ENCODE peak calls at places on chromosome 22, in seven cellular contexts. One of them, this sample, is unnamed.

GRCh38 chr22:25741692-25742626 is at the start of gene MYO18B:
- DNase-seq in lung: no peak
- DNase-seq in mammary epithelial cell: no peak
- DNase-seq in colonic mucosa: no peak
- DNase-seq in fibroblast of lung: peak; percentile 36
- DNase-seq in body of pancreas: no peak
- DNase-seq in neuronal stem cell: no peak
- DNase-seq in this sample: no peak

GRCh38 chr22:46569055-46569847 is 31.8 kb upstream of the CELSR1 start:
- DNase-seq in lung: no peak
- DNase-seq in mammary epithelial cell: no peak
- DNase-seq in colonic mucosa: no peak
- DNase-seq in fibroblast of lung: no peak
- DNase-seq in body of pancreas: no peak
- DNase-seq in neuronal stem cell: no peak
- DNase-seq in this sample: no peak

GRCh38 chr22:49088801-49089791 is 738.6 kb downstream of the BRD1 start:
- DNase-seq in lung: no peak
- DNase-seq in mammary epithelial cell: no peak
- DNase-seq in colonic mucosa: no peak
- DNase-seq in fibroblast of lung: no peak
- DNase-seq in body of pancreas: no peak
- DNase-seq in neuronal stem cell: no peak
- DNase-seq in this sample: no peak

GRCh38 chr22:22194931-22195264 is 49.7 kb upstream of the VPREB1 start:
- DNase-seq in lung: no peak
- DNase-seq in mammary epithelial cell: no peak
- DNase-seq in colonic mucosa: no peak
- DNase-seq in fibroblast of lung: no peak
- DNase-seq in body of pancreas: no peak
- DNase-seq in neuronal stem cell: no peak
- DNase-seq in this sample: no peak

GRCh38 chr22:30989473-30989872 is 20.4 kb downstream of the TUG1 start:
- DNase-seq in lung: no peak
- DNase-seq in mammary epithelial cell: no peak
- DNase-seq in colonic mucosa: no peak
- DNase-seq in fibroblast of lung: no peak
- DNase-seq in body of pancreas: no peak
- DNase-seq in neuronal stem cell: no peak
- DNase-seq in this sample: no peak

GRCh38 chr22:28034760-28035401 is 115.8 kb upstream of the PITPNB start:
- DNase-seq in lung: peak; percentile 65
- DNase-seq in mammary epithelial cell: no peak
- DNase-seq in colonic mucosa: peak; percentile 39
- DNase-seq in fibroblast of lung: peak; percentile 62
- DNase-seq in body of pancreas: peak; percentile 59
- DNase-seq in neuronal stem cell: no peak
- DNase-seq in this sample: no peak

GRCh38 chr22:46929689-46930225 is 167.3 kb downstream of the TBC1D22A start:
- DNase-seq in lung: no peak
- DNase-seq in mammary epithelial cell: no peak
- DNase-seq in colonic mucosa: peak; percentile 8
- DNase-seq in fibroblast of lung: no peak
- DNase-seq in body of pancreas: no peak
- DNase-seq in neuronal stem cell: no peak
- DNase-seq in this sample: no peak

GRCh38 chr22:38467904-38468760 is at the start of gene KDELR3:
- DNase-seq in lung: peak; percentile 56
- DNase-seq in mammary epithelial cell: peak; percentile 81
- DNase-seq in colonic mucosa: peak; percentile 72
- DNase-seq in fibroblast of lung: peak; percentile 76
- DNase-seq in body of pancreas: peak; percentile 61
- DNase-seq in neuronal stem cell: no peak
- DNase-seq in this sample: no peak

DNA sequence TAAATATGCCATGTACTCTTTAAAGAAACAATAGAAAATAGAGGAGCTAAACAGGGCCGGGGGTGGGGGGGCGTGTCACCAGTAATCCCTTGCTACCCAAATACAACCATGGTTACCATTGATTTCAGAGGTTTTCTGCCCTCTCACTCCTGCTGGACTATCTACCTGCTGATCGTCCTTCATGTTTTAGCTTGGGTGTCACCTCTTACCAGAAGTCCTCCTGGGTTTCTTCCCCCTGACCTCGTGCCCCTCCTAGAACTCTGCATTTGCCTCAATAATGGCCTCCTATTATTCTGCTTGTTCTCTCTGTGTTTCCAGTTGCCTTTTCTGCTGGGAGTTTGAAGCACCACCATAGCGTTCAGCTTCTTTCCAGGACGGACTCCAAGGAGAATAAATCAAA is 9.4 kb upstream of the PVALB start:
- DNase-seq in lung: no peak
- DNase-seq in mammary epithelial cell: no peak
- DNase-seq in colonic mucosa: no peak
- DNase-seq in fibroblast of lung: no peak
- DNase-seq in body of pancreas: no peak
- DNase-seq in neuronal stem cell: no peak
- DNase-seq in this sample: no peak
- H3K4me3 ChIP-seq in lung: no peak overlapping the region
- H3K4me3 ChIP-seq in mammary epithelial cell: no peak overlapping the region
- H3K4me3 ChIP-seq in colonic mucosa: no peak overlapping the region
- H3K4me3 ChIP-seq in fibroblast of lung: no peak overlapping the region
- H3K4me3 ChIP-seq in body of pancreas: no peak overlapping the region
- H3K4me3 ChIP-seq in neuronal stem cell: no peak overlapping the region
- H3K4me3 ChIP-seq in this sample: no peak overlapping the region

DNA sequence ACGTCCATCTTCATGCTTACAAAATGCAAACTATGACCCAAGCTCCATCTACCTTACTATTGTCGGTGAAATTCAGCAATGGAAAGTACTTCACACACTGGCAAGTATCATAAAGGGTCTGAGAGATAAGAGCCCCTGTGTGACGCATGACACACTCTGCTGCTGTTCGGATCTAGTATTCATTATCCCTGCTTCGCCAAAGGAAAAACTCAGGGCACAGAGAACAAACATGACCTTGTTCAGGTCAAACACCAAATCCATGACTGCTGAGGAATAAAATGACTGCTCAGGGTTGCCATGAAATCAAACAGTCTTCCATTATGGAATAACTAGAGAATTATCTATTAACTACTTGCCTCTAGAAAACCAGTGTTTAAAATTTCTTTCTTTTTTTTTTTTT is 73.0 kb downstream of the MICAL3 start:
- DNase-seq in lung: no peak
- DNase-seq in mammary epithelial cell: no peak
- DNase-seq in colonic mucosa: no peak
- DNase-seq in fibroblast of lung: no peak
- DNase-seq in body of pancreas: no peak
- DNase-seq in neuronal stem cell: no peak
- DNase-seq in this sample: no peak
- H3K27ac ChIP-seq in lung: peak overlapping the region; percentile 55
- H3K27ac ChIP-seq in mammary epithelial cell: no peak overlapping the region
- H3K27ac ChIP-seq in colonic mucosa: no peak overlapping the region
- H3K27ac ChIP-seq in fibroblast of lung: no peak overlapping the region
- H3K27ac ChIP-seq in body of pancreas: peak overlapping the region; percentile 29
- H3K27ac ChIP-seq in neuronal stem cell: no peak overlapping the region
- H3K27ac ChIP-seq in this sample: no peak overlapping the region

GRCh38 chr22:43303751-43304150 is 39.4 kb downstream of the SCUBE1 start:
- DNase-seq in lung: no peak
- DNase-seq in mammary epithelial cell: no peak
- DNase-seq in colonic mucosa: no peak
- DNase-seq in fibroblast of lung: no peak
- DNase-seq in body of pancreas: no peak
- DNase-seq in neuronal stem cell: no peak
- DNase-seq in this sample: no peak

GRCh38 chr22:43308451-43309235 is 34.5 kb downstream of the SCUBE1 start:
- DNase-seq in lung: no peak
- DNase-seq in mammary epithelial cell: no peak
- DNase-seq in colonic mucosa: no peak
- DNase-seq in fibroblast of lung: no peak
- DNase-seq in body of pancreas: no peak
- DNase-seq in neuronal stem cell: no peak
- DNase-seq in this sample: no peak

GRCh38 chr22:43304831-43305230 is 38.3 kb downstream of the SCUBE1 start:
- DNase-seq in lung: no peak
- DNase-seq in mammary epithelial cell: no peak
- DNase-seq in colonic mucosa: no peak
- DNase-seq in fibroblast of lung: no peak
- DNase-seq in body of pancreas: no peak
- DNase-seq in neuronal stem cell: no peak
- DNase-seq in this sample: no peak

GRCh38 chr22:43303166-43303565 is 40.0 kb downstream of the SCUBE1 start:
- DNase-seq in lung: no peak
- DNase-seq in mammary epithelial cell: no peak
- DNase-seq in colonic mucosa: no peak
- DNase-seq in fibroblast of lung: no peak
- DNase-seq in body of pancreas: no peak
- DNase-seq in neuronal stem cell: no peak
- DNase-seq in this sample: no peak

GRCh38 chr22:43305806-43306205 is 37.4 kb downstream of the SCUBE1 start:
- DNase-seq in lung: no peak
- DNase-seq in mammary epithelial cell: no peak
- DNase-seq in colonic mucosa: no peak
- DNase-seq in fibroblast of lung: no peak
- DNase-seq in body of pancreas: no peak
- DNase-seq in neuronal stem cell: no peak
- DNase-seq in this sample: no peak
- H3K4me1 ChIP-seq in lung: no peaks in the 10 kb centered on the region
- H3K4me1 ChIP-seq in mammary epithelial cell: no peaks in the 10 kb centered on the region
- H3K4me1 ChIP-seq in colonic mucosa: no peaks in the 10 kb centered on the region
- H3K4me1 ChIP-seq in fibroblast of lung: no peaks in the 10 kb centered on the region
- H3K4me1 ChIP-seq in body of pancreas: peaks cover 7% of the 10 kb centered on the region
- H3K4me1 ChIP-seq in neuronal stem cell: peaks cover 42% of the 10 kb centered on the region
- H3K4me1 ChIP-seq in this sample: peaks cover 2% of the 10 kb centered on the region

DNA sequence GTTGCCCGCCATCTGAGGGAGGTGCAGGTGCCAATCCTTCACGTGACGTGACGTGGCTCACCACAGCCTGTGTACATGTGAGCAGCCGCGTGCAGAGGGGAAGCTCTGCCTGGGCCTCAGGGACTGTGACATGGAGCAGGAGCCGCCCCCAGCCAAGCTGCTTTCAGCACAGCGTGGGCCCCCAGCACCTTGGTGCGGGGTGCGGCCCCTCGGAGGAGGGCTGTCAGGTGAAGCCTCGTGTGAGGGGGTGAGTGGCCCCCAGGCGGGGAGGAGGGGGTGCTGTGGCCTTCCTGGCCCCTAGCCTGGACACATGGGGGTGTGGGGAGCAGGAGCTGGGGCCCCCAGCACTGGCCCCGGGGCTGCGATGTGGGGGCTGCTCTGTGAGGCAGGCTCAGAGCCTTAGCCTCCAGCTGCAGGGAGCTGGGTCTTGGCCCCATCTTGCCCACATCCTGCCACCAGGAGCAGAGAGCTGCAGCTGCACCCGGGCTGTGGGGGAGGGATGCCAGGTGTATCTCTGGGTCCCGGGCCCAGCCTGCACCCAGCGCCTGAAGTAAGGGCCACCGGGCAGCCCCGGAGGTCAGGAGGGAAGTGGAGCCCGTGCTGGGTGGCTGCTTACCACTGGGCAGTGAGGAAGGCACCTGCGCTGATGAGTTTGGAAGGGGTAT is at the start of gene ADORA2A:
- DNase-seq in lung: no peak
- DNase-seq in mammary epithelial cell: no peak
- DNase-seq in colonic mucosa: peak; percentile 51
- DNase-seq in fibroblast of lung: no peak
- DNase-seq in body of pancreas: peak; percentile 44
- DNase-seq in neuronal stem cell: no peak
- DNase-seq in this sample: no peak
- H3K4me3 ChIP-seq in lung: no peak within 1 kb of the TSS
- H3K4me3 ChIP-seq in mammary epithelial cell: no peak within 1 kb of the TSS
- H3K4me3 ChIP-seq in colonic mucosa: peak within 1 kb of the TSS; percentile 26
- H3K4me3 ChIP-seq in fibroblast of lung: no peak within 1 kb of the TSS
- H3K4me3 ChIP-seq in body of pancreas: no peak within 1 kb of the TSS
- H3K4me3 ChIP-seq in neuronal stem cell: no peak within 1 kb of the TSS
- H3K4me3 ChIP-seq in this sample: no peak within 1 kb of the TSS

GRCh38 chr22:50583294-50583865 is 731 bp upstream of the CHKB start:
- DNase-seq in lung: no peak
- DNase-seq in mammary epithelial cell: no peak
- DNase-seq in colonic mucosa: no peak
- DNase-seq in fibroblast of lung: no peak
- DNase-seq in body of pancreas: no peak
- DNase-seq in neuronal stem cell: no peak
- DNase-seq in this sample: no peak
- H3K27ac ChIP-seq in lung: peak overlapping the region; percentile 81
- H3K27ac ChIP-seq in mammary epithelial cell: peak overlapping the region; percentile 36
- H3K27ac ChIP-seq in colonic mucosa: peak overlapping the region; percentile 99
- H3K27ac ChIP-seq in fibroblast of lung: peak overlapping the region; percentile 52
- H3K27ac ChIP-seq in body of pancreas: peak overlapping the region; percentile 91
- H3K27ac ChIP-seq in neuronal stem cell: peak overlapping the region; percentile 13
- H3K27ac ChIP-seq in this sample: no peak overlapping the region

DNA sequence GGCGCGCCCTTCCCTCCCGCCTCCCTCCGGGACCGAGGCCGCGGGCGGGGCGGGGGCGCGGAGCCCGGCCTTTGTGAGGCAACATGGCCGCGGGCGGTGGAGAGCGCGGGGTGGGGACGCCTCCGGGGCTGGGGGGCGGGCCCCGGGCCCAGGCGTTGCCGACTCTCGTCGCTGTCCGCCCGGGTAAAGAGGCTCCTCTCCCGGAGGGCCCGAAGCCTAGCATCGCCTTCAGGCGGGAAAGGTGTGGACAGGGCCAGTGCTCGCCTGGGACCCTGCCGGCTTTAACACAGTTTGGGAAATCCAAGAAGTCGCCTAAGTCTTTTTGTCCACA is 369 bp downstream of the DGCR8 start:
- DNase-seq in lung: peak; percentile 54
- DNase-seq in mammary epithelial cell: peak; percentile 50
- DNase-seq in colonic mucosa: peak; percentile 68
- DNase-seq in fibroblast of lung: peak; percentile 50
- DNase-seq in body of pancreas: peak; percentile 54
- DNase-seq in neuronal stem cell: peak; percentile 58
- DNase-seq in this sample: no peak
- H3K4me1 ChIP-seq in lung: peaks cover 12% of the 10 kb centered on the region
- H3K4me1 ChIP-seq in mammary epithelial cell: peaks cover 18% of the 10 kb centered on the region
- H3K4me1 ChIP-seq in colonic mucosa: peaks cover 5% of the 10 kb centered on the region
- H3K4me1 ChIP-seq in fibroblast of lung: peaks cover 6% of the 10 kb centered on the region
- H3K4me1 ChIP-seq in body of pancreas: peaks cover 52% of the 10 kb centered on the region
- H3K4me1 ChIP-seq in neuronal stem cell: peaks cover 22% of the 10 kb centered on the region
- H3K4me1 ChIP-seq in this sample: peaks cover 1% of the 10 kb centered on the region

DNA sequence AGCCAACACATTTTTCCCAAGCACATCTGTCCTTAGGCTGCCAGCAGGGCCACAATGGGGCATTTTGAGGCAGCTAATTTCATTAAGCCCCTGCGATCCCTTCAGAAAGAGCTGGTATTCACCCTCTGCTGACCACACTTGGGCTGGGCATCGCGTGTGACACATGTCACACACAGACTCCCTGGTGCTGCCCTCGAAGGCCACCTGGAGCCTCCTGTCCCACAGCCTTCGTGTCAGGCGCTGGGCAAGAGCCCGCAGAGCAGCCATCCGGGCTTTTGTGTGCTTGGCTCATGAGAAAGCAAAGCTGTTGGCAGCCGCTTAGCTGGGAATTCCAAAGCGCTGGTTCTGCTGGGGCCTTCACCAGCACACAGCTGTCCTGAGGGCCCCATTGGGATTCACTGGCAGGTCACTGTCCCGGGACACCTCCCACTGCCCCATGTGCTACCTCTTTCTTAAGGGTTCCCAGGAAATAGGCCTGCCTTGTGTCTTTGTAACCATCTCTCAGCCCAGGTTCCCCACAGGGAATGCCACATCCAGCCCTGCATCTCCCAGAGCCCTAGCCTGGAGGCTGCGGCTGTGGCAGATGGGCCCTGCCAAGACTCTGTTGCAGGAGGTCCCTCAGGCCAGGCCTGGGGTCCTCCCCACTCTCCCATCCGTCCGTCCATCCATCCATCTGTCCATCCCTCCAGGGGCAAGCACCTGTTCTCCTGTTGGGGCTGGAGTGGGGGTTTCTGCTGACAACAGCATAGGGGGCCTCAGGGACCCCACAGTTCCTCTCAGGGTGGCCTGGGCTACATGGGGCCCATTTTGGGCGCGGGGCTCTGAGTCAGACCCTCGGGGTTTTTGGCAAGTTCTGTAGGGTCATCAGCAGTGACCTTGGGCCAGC is 4.9 kb downstream of the CLDN5 start:
- DNase-seq in lung: no peak
- DNase-seq in mammary epithelial cell: no peak
- DNase-seq in colonic mucosa: no peak
- DNase-seq in fibroblast of lung: no peak
- DNase-seq in body of pancreas: no peak
- DNase-seq in neuronal stem cell: no peak
- DNase-seq in this sample: no peak
- H3K4me3 ChIP-seq in lung: no peak overlapping the region
- H3K4me3 ChIP-seq in mammary epithelial cell: no peak overlapping the region
- H3K4me3 ChIP-seq in colonic mucosa: no peak overlapping the region
- H3K4me3 ChIP-seq in fibroblast of lung: no peak overlapping the region
- H3K4me3 ChIP-seq in body of pancreas: no peak overlapping the region
- H3K4me3 ChIP-seq in neuronal stem cell: no peak overlapping the region
- H3K4me3 ChIP-seq in this sample: no peak overlapping the region

This sample was measured in iPS DF 6.9.